ENCODE peak calls at places on chromosomes 3 and 15, in four cellular contexts. W is K562, C is GM12891, Z is GM12878. A is an unnamed sample.

GRCh38 chr15:99169769-99170311 is 65.0 kb downstream of the SYNM start:
- DNase-seq in W (no peak), C (no peak), Z (no peak), A (no peak)

GRCh38 chr15:33104276-33104675 is 90.2 kb downstream of the FMN1 start:
- DNase-seq in W (no peak), C (no peak), Z (no peak), A (no peak)

GRCh38 chr3:77281721-77282120 is 241.8 kb downstream of the ROBO2 start:
- DNase-seq in W (peak), C (no peak), Z (no peak), A (no peak)

GRCh38 chr3:79257811-79258210 is 510.0 kb downstream of the ROBO1 start:
- DNase-seq in W (no peak), C (no peak), Z (no peak), A (no peak)

GRCh38 chr3:190677001-190677400 is 163.1 kb downstream of the IL1RAP start:
- DNase-seq in W (no peak), C (no peak), Z (no peak), A (no peak)

GRCh38 chr3:58585005-58585786 is 8.0 kb upstream of the FAM107A start:
- DNase-seq in W (peak), C (peak), Z (no peak), A (no peak)

GRCh38 chr15:49066374-49066773 is 20.1 kb upstream of the SECISBP2L start:
- DNase-seq in W (no peak), C (no peak), Z (no peak), A (no peak)

GRCh38 chr3:161423911-161424522 is 52.7 kb upstream of the SPTSSB start:
- DNase-seq in W (peak), C (peak), Z (no peak), A (no peak)

GRCh38 chr3:66372681-66373350 is 128.0 kb downstream of the LRIG1 start:
- DNase-seq in W (peak), C (no peak), Z (no peak), A (no peak)

GRCh38 chr3:28808068-28808467 is 459.4 kb upstream of the AZI2 start:
- DNase-seq in W (no peak), C (no peak), Z (no peak), A (no peak)

GRCh38 chr3:39779511-39780230 is 29.7 kb upstream of the MYRIP start:
- DNase-seq in W (no peak), C (no peak), Z (no peak), A (no peak)

GRCh38 chr15:61003683-61004299 is 225.3 kb downstream of the RORA start:
- DNase-seq in W (no peak), C (no peak), Z (no peak), A (no peak)

GRCh38 chr3:41356775-41357174 is 157.5 kb downstream of the CTNNB1 start:
- DNase-seq in W (no peak), C (no peak), Z (no peak), A (no peak)

GRCh38 chr3:171822707-171823106 is 12.4 kb upstream of the PLD1 start:
- DNase-seq in W (no peak), C (no peak), Z (no peak), A (no peak)

GRCh38 chr15:98648654-98649537 is 557 bp downstream of the IGF1R start:
- DNase-seq in W (peak), C (peak), Z (no peak), A (peak)

GRCh38 chr15:34933432-34933975 is 36.0 kb downstream of the AQR start:
- DNase-seq in W (no peak), C (no peak), Z (no peak), A (no peak)

GRCh38 chr15:88897456-88898194 is 2.3 kb upstream of the HAPLN3 start:
- DNase-seq in W (peak), C (no peak), Z (no peak), A (peak)

GRCh38 chr3:143354342-143354741 is 234.8 kb downstream of the CHST2 start:
- DNase-seq in W (no peak), C (no peak), Z (no peak), A (no peak)

GRCh38 chr3:25542571-25543039 is 114.5 kb downstream of the RARB start:
- DNase-seq in W (no peak), C (no peak), Z (no peak), A (no peak)

GRCh38 chr15:83285979-83286553 is 1.6 kb upstream of the BNC1 start:
- DNase-seq in W (no peak), C (no peak), Z (no peak), A (no peak)

GRCh38 chr3:37765591-37766219 is 96.0 kb upstream of the CTDSPL start:
- DNase-seq in W (peak), C (no peak), Z (no peak), A (no peak)

GRCh38 chr3:4978966-4979400 is 254 bp upstream of the BHLHE40 start:
- DNase-seq in W (peak), C (peak), Z (peak), A (peak)

GRCh38 chr15:69463182-69463756 is 10.7 kb downstream of the RPLP1 start:
- DNase-seq in W (peak), C (no peak), Z (no peak), A (no peak)

GRCh38 chr3:181403876-181404660 is 307.7 kb upstream of the SOX2 start:
- DNase-seq in W (no peak), C (no peak), Z (no peak), A (no peak)

GRCh38 chr3:40851836-40852235 is 327.1 kb downstream of the ZNF621 start:
- DNase-seq in W (no peak), C (no peak), Z (no peak), A (no peak)

GRCh38 chr3:131033480-131034080 is 6.9 kb downstream of the NEK11 start:
- DNase-seq in W (peak), C (no peak), Z (no peak), A (peak)

GRCh38 chr15:44802336-44802735 is 66.0 kb downstream of the TRIM69 start:
- DNase-seq in W (no peak), C (no peak), Z (no peak), A (peak)

GRCh38 chr3:43742935-43743334 is 52.2 kb downstream of the ABHD5 start:
- DNase-seq in W (no peak), C (no peak), Z (no peak), A (no peak)

GRCh38 chr3:42080452-42080872 is 10.7 kb upstream of the TRAK1 start:
- DNase-seq in W (no peak), C (no peak), Z (peak), A (no peak)

GRCh38 chr15:80844011-80844732 is 65.0 kb downstream of the CEMIP start:
- DNase-seq in W (no peak), C (no peak), Z (no peak), A (no peak)

GRCh38 chr3:136898954-136899353 is 36.9 kb downstream of the NCK1 start:
- DNase-seq in W (no peak), C (no peak), Z (no peak), A (no peak)

GRCh38 chr15:90413411-90414379 is 25.7 kb downstream of the IQGAP1 start:
- DNase-seq in W (peak), C (no peak), Z (no peak), A (no peak)

GRCh38 chr15:79089890-79090486 is 592 bp downstream of the RASGRF1 start:
- DNase-seq in W (no peak), C (peak), Z (no peak), A (no peak)

GRCh38 chr3:193782747-193783146 is 189.7 kb downstream of the OPA1 start:
- DNase-seq in W (no peak), C (no peak), Z (no peak), A (no peak)

GRCh38 chr3:67517781-67518180 is 136.6 kb downstream of the SUCLG2 start:
- DNase-seq in W (no peak), C (no peak), Z (no peak), A (no peak)

GRCh38 chr3:32238027-32238815 is at the start of gene CMTM8:
- DNase-seq in W (peak), C (peak), Z (no peak), A (peak)

GRCh38 chr3:38137615-38138346 is 680 bp upstream of the MYD88 start:
- DNase-seq in W (peak), C (no peak), Z (no peak), A (no peak)

GRCh38 chr3:81249540-81250029 is 511.9 kb downstream of the GBE1 start:
- DNase-seq in W (no peak), C (no peak), Z (no peak), A (no peak)

DNA sequence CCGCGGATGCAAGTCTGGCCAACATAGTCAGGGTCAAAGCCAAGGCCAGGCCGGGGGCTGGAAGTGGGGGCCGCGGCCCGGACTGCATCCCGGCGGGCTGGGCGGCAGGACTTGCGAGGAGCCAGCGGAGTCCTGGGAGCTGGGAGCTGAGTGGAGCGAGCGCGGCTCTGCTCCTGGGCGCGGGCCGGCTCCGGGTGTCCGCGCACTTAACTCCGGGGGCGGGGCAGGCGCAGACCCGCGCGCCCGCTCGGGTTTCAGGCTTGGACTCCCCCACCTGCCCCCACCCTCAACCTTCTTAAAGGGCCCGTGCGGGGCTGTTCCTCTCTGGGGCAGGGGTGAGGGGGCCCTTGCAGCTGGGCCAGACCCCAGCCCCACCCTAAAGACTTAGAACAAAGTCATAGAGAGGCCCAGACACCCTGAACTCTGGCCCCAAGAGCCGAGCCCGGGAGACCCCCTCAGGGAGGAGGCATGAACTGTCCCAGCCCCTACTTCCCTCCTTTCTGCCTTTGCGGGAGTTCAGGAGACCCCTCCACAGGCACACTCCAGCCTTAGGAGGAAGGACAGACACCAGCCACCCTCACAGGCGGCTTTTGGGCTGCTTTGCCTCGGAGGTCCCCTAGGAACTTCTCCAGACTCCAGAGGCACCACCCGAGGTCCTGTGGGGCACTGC is at the start of gene CSPG4:
- DNase-seq in W (peak), C (no peak), Z (no peak), A (no peak)
- TF ChIP-seq SPI1 in W (no peak), C (no peak), Z (no peak), A (no peak)

DNA sequence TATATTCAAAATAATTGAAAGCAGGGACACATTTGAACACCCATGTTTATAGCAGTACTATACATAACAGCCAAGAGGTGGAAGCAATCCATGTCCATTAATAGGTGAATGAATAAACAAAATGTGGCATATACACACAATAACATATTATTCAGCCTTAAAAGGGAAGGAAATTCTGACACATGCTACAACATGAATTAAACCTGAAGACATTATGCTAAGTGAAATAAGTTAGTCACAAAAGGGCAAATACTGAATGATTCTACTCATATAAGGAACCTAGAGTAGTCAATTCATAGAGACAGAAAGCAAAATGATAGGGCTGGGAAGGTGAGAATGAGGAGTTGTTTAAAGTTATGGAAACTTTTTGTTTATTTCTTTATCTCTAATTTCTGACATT is 40.9 kb downstream of the SNTN start:
- DNase-seq in W (no peak), C (no peak), Z (no peak), A (no peak)
- TF ChIP-seq SPI1 in W (no peak), C (no peak), Z (no peak), A (no peak)

DNA sequence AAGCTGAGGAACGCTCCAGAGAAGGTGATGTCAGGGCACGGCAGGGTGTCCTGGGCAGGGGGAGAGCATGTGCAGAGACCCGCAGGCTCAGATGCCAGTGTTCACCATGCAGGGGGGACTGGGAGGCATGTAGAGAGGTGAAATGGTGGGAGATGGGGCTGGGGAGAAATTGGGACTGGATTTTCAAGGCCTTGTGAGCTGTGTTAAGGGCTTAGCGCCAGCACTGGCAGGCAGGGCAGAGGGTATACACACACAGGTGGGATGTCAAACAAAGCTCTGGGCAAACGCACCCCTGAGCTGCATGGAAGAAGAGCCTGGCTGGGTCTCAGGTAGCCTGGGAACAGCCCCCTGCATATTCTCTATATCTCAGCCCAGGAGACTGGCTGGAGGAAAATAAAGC is 282.7 kb downstream of the SHQ1 start:
- DNase-seq in W (no peak), C (no peak), Z (no peak), A (no peak)
- TF ChIP-seq SPI1 in W (no peak), C (no peak), Z (no peak), A (no peak)

DNA sequence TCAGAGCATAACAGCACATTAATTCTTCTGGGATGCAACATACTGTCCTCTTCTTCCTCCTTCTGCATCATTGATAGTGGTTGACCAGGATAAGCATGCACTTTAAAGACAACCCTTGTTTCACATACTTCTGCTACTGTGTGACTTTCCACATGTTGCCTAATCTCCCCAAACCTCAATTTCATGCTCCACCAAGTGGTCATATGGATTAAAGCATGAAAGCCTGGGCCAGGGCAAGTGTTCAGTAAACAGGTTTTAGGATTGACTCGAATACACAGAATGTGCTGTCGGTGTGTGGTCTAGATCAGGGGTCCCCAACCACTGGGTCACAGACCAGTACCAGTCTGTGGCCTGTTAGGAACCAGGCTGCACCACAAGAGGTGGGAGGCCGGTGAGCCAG is 22.5 kb upstream of the BFSP2 start:
- DNase-seq in W (peak), C (no peak), Z (no peak), A (peak)
- TF ChIP-seq SPI1 in W (no peak), C (no peak), Z (no peak), A (no peak)

GRCh38 chr3:54660599-54661210 is 267.2 kb downstream of the LRTM1 start:
- DNase-seq in W (no peak), C (no peak), Z (no peak), A (no peak)
- TF ChIP-seq SPI1 in W (no peak), C (no peak), Z (no peak), A (no peak)

DNA sequence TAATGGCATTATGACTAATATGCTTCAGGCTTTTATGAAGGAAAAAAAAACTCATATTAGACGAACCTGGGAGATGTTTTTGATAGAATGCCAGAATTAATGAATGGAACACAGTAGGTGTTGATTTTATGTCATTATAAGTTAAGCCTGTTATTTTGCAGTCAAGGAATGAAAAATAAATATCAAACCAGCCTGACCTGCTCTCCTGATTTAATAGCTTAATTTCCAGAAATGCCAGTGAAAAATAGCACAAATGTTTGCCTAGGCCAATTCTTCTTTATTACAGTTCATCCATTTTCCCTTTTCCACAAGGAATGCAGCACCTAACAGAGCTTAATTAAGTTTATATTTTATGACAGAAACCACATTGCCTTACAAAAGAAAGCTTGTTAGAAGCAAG is 292.0 kb downstream of the TBL1XR1 start:
- DNase-seq in W (no peak), C (no peak), Z (no peak), A (no peak)
- TF ChIP-seq SPI1 in W (no peak), C (no peak), Z (no peak), A (no peak)

DNA sequence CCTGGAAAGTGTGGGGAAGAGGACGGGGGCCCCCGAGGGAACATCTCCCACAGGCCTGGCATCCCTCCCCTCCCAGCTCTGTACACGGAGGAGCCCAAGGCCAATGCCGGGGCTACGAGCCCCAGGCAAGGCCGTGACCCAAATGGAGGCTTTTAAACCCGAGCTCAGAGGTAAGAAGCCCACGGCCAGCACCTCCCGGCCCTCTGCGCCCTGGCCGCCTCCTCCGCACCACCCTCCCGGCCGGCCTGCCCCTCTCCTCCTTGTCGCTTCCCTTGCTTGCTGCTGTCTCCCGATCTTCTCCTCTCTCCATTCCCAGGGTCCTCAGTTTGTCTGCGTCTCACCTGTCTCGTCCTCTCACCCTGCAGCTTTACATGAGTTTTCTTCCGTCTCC is 1.3 kb downstream of the MUC4 start:
- DNase-seq in W (no peak), C (no peak), Z (no peak), A (no peak)
- TF ChIP-seq SPI1 in W (no peak), C (no peak), Z (no peak), A (no peak)

DNA sequence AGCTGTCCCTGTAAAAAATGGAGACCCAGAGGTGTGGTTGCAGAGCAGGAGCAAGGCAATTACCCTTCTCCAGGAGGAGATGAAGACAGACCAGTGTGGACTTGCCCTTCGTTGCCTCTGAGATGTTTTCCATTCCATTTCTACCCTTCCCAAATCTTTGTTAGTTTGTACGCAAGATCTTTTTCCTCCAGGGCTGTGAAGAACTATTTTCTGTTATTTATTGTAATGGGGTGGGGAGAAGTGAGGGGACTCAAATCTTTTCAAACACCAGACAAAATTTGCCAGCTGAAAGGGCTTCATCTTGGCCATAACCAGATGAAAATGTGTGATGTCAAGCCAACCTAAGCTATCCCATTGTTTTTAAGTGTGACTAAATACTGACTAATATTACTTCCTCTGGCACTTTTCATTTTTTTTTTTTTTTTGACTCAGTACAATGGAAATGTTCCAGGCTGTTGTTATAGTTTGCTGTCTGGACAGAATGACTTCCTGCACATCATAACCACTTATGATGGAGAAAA is 271.3 kb upstream of the TPRG1 start:
- DNase-seq in W (no peak), C (no peak), Z (no peak), A (no peak)
- TF ChIP-seq SPI1 in W (no peak), C (no peak), Z (no peak), A (no peak)

GRCh38 chr3:10936686-10937085 is 55.9 kb upstream of the SLC6A1 start:
- DNase-seq in W (no peak), C (no peak), Z (no peak), A (no peak)

GRCh38 chr3:10935846-10936631 is 56.5 kb upstream of the SLC6A1 start:
- DNase-seq in W (no peak), C (no peak), Z (no peak), A (no peak)

GRCh38 chr3:10933470-10933957 is 59.0 kb upstream of the SLC6A1 start:
- DNase-seq in W (no peak), C (no peak), Z (no peak), A (no peak)

GRCh38 chr3:10933958-10934481 is 58.5 kb upstream of the SLC6A1 start:
- DNase-seq in W (no peak), C (no peak), Z (no peak), A (no peak)

GRCh38 chr3:10935028-10935427 is 57.5 kb upstream of the SLC6A1 start:
- DNase-seq in W (no peak), C (no peak), Z (no peak), A (no peak)
- TF ChIP-seq SPI1 in W (no peak), C (no peak), Z (no peak), A (no peak)

GRCh38 chr15:59116141-59116540 is 11.2 kb downstream of the CCNB2 start:
- DNase-seq in W (no peak), C (no peak), Z (no peak), A (no peak)
- TF ChIP-seq SPI1 in W (no peak), C (no peak), Z (no peak), A (no peak)

A was measured in HL-60.